ENCODE peak calls at places on chromosome 18, in six cellular contexts. L, K, Z, E, J and G are unnamed samples.
A peak's percentile ranks its signal among the peaks of the same experiment; 100 is the strongest.

GRCh38 chr18:65938592-65939372 is 188.0 kb downstream of the CDH7 start:
- DNase-seq in J (no peak), E (peak; percentile 27), L (no peak), K (peak; percentile 14), Z (no peak), G (no peak)

GRCh38 chr18:51196116-51196810 is 1.2 kb downstream of the MEX3C start:
- DNase-seq in E (peak; percentile 46), Z (peak; percentile 72), K (peak; percentile 53), L (peak; percentile 15), J (peak; percentile 51), G (peak; percentile 65)

GRCh38 chr18:23380001-23380550 is 73.0 kb upstream of the RIOK3 start:
- DNase-seq in J (no peak), L (peak; percentile 83), K (no peak), Z (no peak), E (no peak), G (no peak)

GRCh38 chr18:77366725-77367641 is 117.3 kb downstream of the GALR1 start:
- DNase-seq in L (no peak), E (peak; percentile 77), K (peak; percentile 36), J (no peak), Z (no peak), G (no peak)

GRCh38 chr18:74918276-74918675 is 290.7 kb downstream of the PTGR3 start:
- DNase-seq in E (no peak), L (peak; percentile 36), J (no peak), Z (no peak), K (no peak), G (no peak)

GRCh38 chr18:57737661-57738060 is 65.5 kb downstream of the ATP8B1 start:
- DNase-seq in K (peak; percentile 48), L (peak; percentile 99), Z (no peak), J (peak; percentile 82), E (peak; percentile 87), G (peak; percentile 88)

GRCh38 chr18:11993264-11993916 is 12.1 kb downstream of the IMPA2 start:
- DNase-seq in K (no peak), E (no peak), J (no peak), L (no peak), Z (no peak), G (no peak)

GRCh38 chr18:36833120-36833519 is 4.2 kb downstream of the KIAA1328 start:
- DNase-seq in J (no peak), K (no peak), Z (no peak), E (no peak), L (no peak), G (no peak)

GRCh38 chr18:23353459-23353858 is 99.6 kb upstream of the RIOK3 start:
- DNase-seq in J (no peak), L (no peak), Z (no peak), E (no peak), K (no peak), G (no peak)

GRCh38 chr18:66328280-66328947 is 275.5 kb downstream of the CDH19 start:
- DNase-seq in K (no peak), J (no peak), Z (no peak), L (no peak), E (no peak), G (no peak)

GRCh38 chr18:21740474-21740723 is 193 bp upstream of the MIB1 start:
- DNase-seq in L (peak; percentile 94), E (peak; percentile 100), K (peak; percentile 99), Z (peak; percentile 99), J (peak; percentile 98), G (peak; percentile 98)

GRCh38 chr18:8656226-8656625 is 47.0 kb downstream of the RAB12 start:
- DNase-seq in Z (no peak), L (no peak), J (no peak), E (no peak), K (no peak), G (no peak)

GRCh38 chr18:34494359-34494696 is 215.8 kb upstream of the DTNA start:
- DNase-seq in K (no peak), J (no peak), E (no peak), L (no peak), Z (no peak), G (no peak)

GRCh38 chr18:3402962-3403585 is 46.9 kb upstream of the TGIF1 start:
- DNase-seq in L (peak; percentile 40), K (no peak), E (peak; percentile 32), Z (no peak), J (no peak), G (no peak)

DNA sequence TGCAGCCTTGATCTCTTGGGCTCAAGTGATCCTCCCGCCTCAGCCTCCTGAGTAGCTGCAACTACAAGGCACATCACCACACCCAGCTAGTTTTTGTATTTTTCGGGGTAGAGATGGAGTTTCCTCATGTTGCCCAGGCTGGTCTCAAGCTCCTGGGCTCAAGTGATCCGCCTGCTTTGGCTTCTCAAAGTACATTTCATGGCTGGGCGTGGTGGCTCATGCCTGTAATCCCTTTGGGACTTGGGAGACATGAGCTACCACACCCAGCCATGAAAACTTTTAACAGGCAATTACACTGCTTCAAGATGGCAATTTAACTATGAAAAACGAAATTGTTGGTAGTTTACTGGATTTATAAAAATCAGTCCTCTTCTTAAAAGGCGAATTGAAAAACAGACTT is 69.7 kb downstream of the MEP1B start:
- DNase-seq in J (no peak), E (no peak), Z (no peak), L (no peak), K (peak; percentile 77), G (no peak)
- H3K9me3 ChIP-seq in J (no peaks in the 10 kb centered on the region), E (no peaks in the 10 kb centered on the region), Z (no peaks in the 10 kb centered on the region), L (no peaks in the 10 kb centered on the region), K (no peaks in the 10 kb centered on the region), G (no peaks in the 10 kb centered on the region)

GRCh38 chr18:78625446-78625845 is 354.2 kb upstream of the SALL3 start:
- DNase-seq in J (no peak), E (no peak), Z (peak; percentile 9), L (no peak), K (no peak), G (no peak)

GRCh38 chr18:78625895-78626294 is 353.7 kb upstream of the SALL3 start:
- DNase-seq in E (no peak), L (no peak), Z (no peak), J (no peak), K (no peak), G (no peak)

GRCh38 chr18:78629426-78629825 is 350.2 kb upstream of the SALL3 start:
- DNase-seq in K (no peak), Z (no peak), L (no peak), J (no peak), E (no peak), G (no peak)

GRCh38 chr18:78630356-78630755 is 349.3 kb upstream of the SALL3 start:
- DNase-seq in Z (no peak), L (no peak), K (no peak), E (no peak), J (no peak), G (no peak)

DNA sequence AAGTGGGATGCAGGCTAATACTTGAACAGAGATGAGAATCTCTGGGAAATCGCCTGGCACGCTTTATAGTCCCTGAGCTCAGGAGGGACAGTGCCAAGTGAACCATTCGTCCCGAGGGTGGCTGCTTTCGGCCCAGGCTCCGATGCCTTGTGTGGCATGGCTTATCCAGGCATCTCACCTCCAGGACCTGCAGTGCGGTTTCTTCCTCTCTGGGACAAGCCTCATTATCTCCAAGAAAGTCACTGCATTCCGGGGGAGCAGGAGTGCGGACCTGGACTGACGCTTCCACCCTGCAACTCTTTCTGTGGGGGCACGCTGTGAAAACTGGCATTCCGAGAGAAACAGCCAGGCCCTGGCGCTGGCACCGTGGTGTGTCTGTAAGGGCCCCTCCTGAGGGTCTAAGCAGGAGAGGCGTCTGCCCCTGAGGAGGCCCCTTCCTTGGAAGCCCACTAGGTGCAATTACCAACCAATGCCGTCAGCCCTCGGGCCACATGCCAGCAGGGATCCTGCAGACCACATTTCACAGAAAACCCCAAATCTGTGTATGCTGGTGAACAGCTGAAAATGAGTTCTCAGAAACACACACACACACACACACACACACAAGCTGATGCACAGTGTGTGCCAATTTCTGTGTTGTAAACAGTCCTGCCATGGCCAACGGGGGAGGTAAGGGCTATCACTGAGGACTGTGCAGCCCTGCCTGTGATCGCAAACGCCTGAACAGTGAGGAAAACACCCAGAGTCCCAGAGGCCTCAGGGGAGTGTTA is 351.9 kb upstream of the SALL3 start:
- DNase-seq in K (no peak), L (no peak), J (no peak), E (peak; percentile 49), Z (peak; percentile 29), G (no peak)
- TF ChIP-seq CTCF in K (no peak), L (no peak), J (no peak), E (no peak), Z (no peak), G (no peak)

DNA sequence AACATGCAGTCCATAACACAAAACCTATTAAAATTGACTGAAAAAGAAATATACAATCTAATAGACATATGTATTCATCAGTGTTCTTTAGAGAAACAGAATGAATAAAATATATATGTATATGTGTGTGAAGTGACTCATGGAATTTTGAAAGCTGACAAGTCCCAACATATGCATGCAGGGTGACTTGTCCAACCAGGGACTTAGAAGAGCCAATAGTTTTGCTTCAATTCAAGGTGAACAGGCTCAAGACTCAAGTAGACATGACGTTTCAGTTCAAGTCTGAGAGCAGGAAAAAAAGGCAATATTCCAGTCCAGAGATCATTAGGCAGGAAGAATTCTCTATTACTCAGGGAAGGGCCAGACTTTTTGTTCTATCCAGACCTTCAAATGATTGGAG is 271.2 kb upstream of the SETBP1 start:
- DNase-seq in K (no peak), Z (no peak), E (no peak), L (no peak), J (no peak), G (no peak)
- H3K9me3 ChIP-seq in K (no peaks in the 10 kb centered on the region), Z (no peaks in the 10 kb centered on the region), E (no peaks in the 10 kb centered on the region), L (no peaks in the 10 kb centered on the region), J (no peaks in the 10 kb centered on the region), G (peaks cover 7% of the 10 kb centered on the region)

DNA sequence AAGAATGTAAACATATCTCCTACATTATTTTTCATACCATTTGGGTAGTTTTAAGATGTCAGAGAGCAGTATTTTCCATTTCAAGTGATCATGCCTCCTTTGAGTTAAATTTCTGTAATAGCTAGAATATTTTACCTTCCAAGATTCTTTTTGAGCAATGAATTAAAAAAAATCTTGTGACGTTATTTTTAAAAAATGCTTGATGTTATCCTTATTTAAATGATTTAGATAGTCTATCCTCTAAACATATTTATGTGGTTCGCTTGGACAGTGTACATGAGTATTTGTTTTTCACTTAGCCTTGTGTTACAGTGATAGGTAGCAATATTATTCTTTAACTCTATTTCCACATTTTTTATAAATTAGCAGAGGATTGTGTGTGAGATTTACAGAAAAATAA is 639.2 kb upstream of the CDH2 start:
- DNase-seq in L (peak; percentile 18), J (no peak), Z (no peak), K (no peak), E (no peak), G (no peak)
- TF ChIP-seq CTCF in L (no peak), J (no peak), Z (no peak), K (no peak), E (no peak), G (no peak)

GRCh38 chr18:55953326-55953725 is 365.3 kb upstream of the TCF4 start:
- DNase-seq in L (no peak), J (no peak), Z (no peak), E (no peak), K (no peak), G (no peak)
- H3K9me3 ChIP-seq in L (no peaks in the 10 kb centered on the region), J (no peaks in the 10 kb centered on the region), Z (no peaks in the 10 kb centered on the region), E (no peaks in the 10 kb centered on the region), K (no peaks in the 10 kb centered on the region), G (no peaks in the 10 kb centered on the region)